ENCODE peak calls at places on chromosomes 5 and 9, in six cellular contexts. One of them, this sample, is unnamed.

GRCh38 chr5:35360671-35361070 is 130.4 kb upstream of the PRLR start:
- DNase-seq in epithelial cell of esophagus: no peak
- DNase-seq in endothelial cell of umbilical vein: no peak
- DNase-seq in progenitor cell of endocrine pancreas: no peak
- DNase-seq in GM10248: no peak
- DNase-seq in uterus: no peak
- DNase-seq in this sample: no peak

GRCh38 chr5:136007271-136007670 is 21.5 kb upstream of the TGFBI start:
- DNase-seq in epithelial cell of esophagus: peak
- DNase-seq in endothelial cell of umbilical vein: no peak
- DNase-seq in progenitor cell of endocrine pancreas: no peak
- DNase-seq in GM10248: no peak
- DNase-seq in uterus: no peak
- DNase-seq in this sample: no peak

GRCh38 chr9:101388507-101388993 is 3.7 kb upstream of the BAAT start:
- DNase-seq in epithelial cell of esophagus: peak
- DNase-seq in endothelial cell of umbilical vein: no peak
- DNase-seq in progenitor cell of endocrine pancreas: no peak
- DNase-seq in GM10248: no peak
- DNase-seq in uterus: no peak
- DNase-seq in this sample: no peak

GRCh38 chr9:89757776-89758528 is 153.1 kb downstream of the GADD45G start:
- DNase-seq in epithelial cell of esophagus: no peak
- DNase-seq in endothelial cell of umbilical vein: no peak
- DNase-seq in progenitor cell of endocrine pancreas: no peak
- DNase-seq in GM10248: no peak
- DNase-seq in uterus: no peak
- DNase-seq in this sample: no peak

GRCh38 chr5:31954091-31954490 is 220.0 kb downstream of the GOLPH3 start:
- DNase-seq in epithelial cell of esophagus: no peak
- DNase-seq in endothelial cell of umbilical vein: no peak
- DNase-seq in progenitor cell of endocrine pancreas: no peak
- DNase-seq in GM10248: no peak
- DNase-seq in uterus: no peak
- DNase-seq in this sample: no peak

GRCh38 chr5:14110680-14111079 is 32.5 kb upstream of the TRIO start:
- DNase-seq in epithelial cell of esophagus: peak
- DNase-seq in endothelial cell of umbilical vein: no peak
- DNase-seq in progenitor cell of endocrine pancreas: no peak
- DNase-seq in GM10248: no peak
- DNase-seq in uterus: no peak
- DNase-seq in this sample: no peak

GRCh38 chr9:109114670-109115069 is 5.1 kb downstream of the TMEM245 start:
- DNase-seq in epithelial cell of esophagus: peak
- DNase-seq in endothelial cell of umbilical vein: no peak
- DNase-seq in progenitor cell of endocrine pancreas: no peak
- DNase-seq in GM10248: no peak
- DNase-seq in uterus: no peak
- DNase-seq in this sample: no peak

GRCh38 chr5:174328626-174329299 is 283.3 kb downstream of the NSG2 start:
- DNase-seq in epithelial cell of esophagus: peak
- DNase-seq in endothelial cell of umbilical vein: no peak
- DNase-seq in progenitor cell of endocrine pancreas: no peak
- DNase-seq in GM10248: no peak
- DNase-seq in uterus: no peak
- DNase-seq in this sample: no peak

GRCh38 chr5:78269088-78269703 is 25.3 kb downstream of the AP3B1 start:
- DNase-seq in epithelial cell of esophagus: peak
- DNase-seq in endothelial cell of umbilical vein: peak
- DNase-seq in progenitor cell of endocrine pancreas: no peak
- DNase-seq in GM10248: peak
- DNase-seq in uterus: no peak
- DNase-seq in this sample: no peak

GRCh38 chr9:76677481-76678055 is 86.7 kb upstream of the PCA3 start:
- DNase-seq in epithelial cell of esophagus: no peak
- DNase-seq in endothelial cell of umbilical vein: peak
- DNase-seq in progenitor cell of endocrine pancreas: no peak
- DNase-seq in GM10248: no peak
- DNase-seq in uterus: no peak
- DNase-seq in this sample: no peak

GRCh38 chr5:73564644-73565165 is 734 bp downstream of the ANKRA2 start:
- DNase-seq in epithelial cell of esophagus: no peak
- DNase-seq in endothelial cell of umbilical vein: no peak
- DNase-seq in progenitor cell of endocrine pancreas: no peak
- DNase-seq in GM10248: no peak
- DNase-seq in uterus: no peak
- DNase-seq in this sample: no peak

GRCh38 chr5:142059304-142059940 is 46.6 kb upstream of the GNPDA1 start:
- DNase-seq in epithelial cell of esophagus: no peak
- DNase-seq in endothelial cell of umbilical vein: no peak
- DNase-seq in progenitor cell of endocrine pancreas: no peak
- DNase-seq in GM10248: no peak
- DNase-seq in uterus: no peak
- DNase-seq in this sample: no peak

GRCh38 chr5:33129309-33129708 is 311.5 kb upstream of the TARS1 start:
- DNase-seq in epithelial cell of esophagus: no peak
- DNase-seq in endothelial cell of umbilical vein: no peak
- DNase-seq in progenitor cell of endocrine pancreas: no peak
- DNase-seq in GM10248: no peak
- DNase-seq in uterus: no peak
- DNase-seq in this sample: no peak

GRCh38 chr9:127637322-127637847 is 25.3 kb downstream of the STXBP1 start:
- DNase-seq in epithelial cell of esophagus: peak
- DNase-seq in endothelial cell of umbilical vein: peak
- DNase-seq in progenitor cell of endocrine pancreas: no peak
- DNase-seq in GM10248: no peak
- DNase-seq in uterus: peak
- DNase-seq in this sample: no peak

GRCh38 chr9:137818286-137818685 is 59.3 kb upstream of the CACNA1B start:
- DNase-seq in epithelial cell of esophagus: no peak
- DNase-seq in endothelial cell of umbilical vein: no peak
- DNase-seq in progenitor cell of endocrine pancreas: no peak
- DNase-seq in GM10248: no peak
- DNase-seq in uterus: no peak
- DNase-seq in this sample: no peak

GRCh38 chr5:154088801-154089200 is 50.0 kb downstream of the MFAP3 start:
- DNase-seq in epithelial cell of esophagus: no peak
- DNase-seq in endothelial cell of umbilical vein: no peak
- DNase-seq in progenitor cell of endocrine pancreas: no peak
- DNase-seq in GM10248: no peak
- DNase-seq in uterus: no peak
- DNase-seq in this sample: no peak

GRCh38 chr5:120936652-120937051 is 472.6 kb downstream of the PRR16 start:
- DNase-seq in epithelial cell of esophagus: no peak
- DNase-seq in endothelial cell of umbilical vein: no peak
- DNase-seq in progenitor cell of endocrine pancreas: no peak
- DNase-seq in GM10248: no peak
- DNase-seq in uterus: no peak
- DNase-seq in this sample: no peak

GRCh38 chr9:116155700-116156045 is 2.1 kb downstream of the PAPPA start:
- DNase-seq in epithelial cell of esophagus: no peak
- DNase-seq in endothelial cell of umbilical vein: peak
- DNase-seq in progenitor cell of endocrine pancreas: no peak
- DNase-seq in GM10248: no peak
- DNase-seq in uterus: no peak
- DNase-seq in this sample: no peak

GRCh38 chr5:151234476-151235238 is 10.8 kb upstream of the CCDC69 start:
- DNase-seq in epithelial cell of esophagus: no peak
- DNase-seq in endothelial cell of umbilical vein: no peak
- DNase-seq in progenitor cell of endocrine pancreas: no peak
- DNase-seq in GM10248: peak
- DNase-seq in uterus: peak
- DNase-seq in this sample: no peak

GRCh38 chr9:89619019-89619418 is 14.2 kb downstream of the GADD45G start:
- DNase-seq in epithelial cell of esophagus: no peak
- DNase-seq in endothelial cell of umbilical vein: no peak
- DNase-seq in progenitor cell of endocrine pancreas: no peak
- DNase-seq in GM10248: no peak
- DNase-seq in uterus: no peak
- DNase-seq in this sample: no peak

GRCh38 chr5:143361438-143361837 is 42.0 kb downstream of the NR3C1 start:
- DNase-seq in epithelial cell of esophagus: no peak
- DNase-seq in endothelial cell of umbilical vein: no peak
- DNase-seq in progenitor cell of endocrine pancreas: no peak
- DNase-seq in GM10248: no peak
- DNase-seq in uterus: no peak
- DNase-seq in this sample: no peak

GRCh38 chr5:56314536-56314935 is 81.4 kb upstream of the ANKRD55 start:
- DNase-seq in epithelial cell of esophagus: peak
- DNase-seq in endothelial cell of umbilical vein: no peak
- DNase-seq in progenitor cell of endocrine pancreas: no peak
- DNase-seq in GM10248: peak
- DNase-seq in uterus: peak
- DNase-seq in this sample: no peak

GRCh38 chr5:65120371-65120967 is 351.7 kb downstream of the CWC27 start:
- DNase-seq in epithelial cell of esophagus: no peak
- DNase-seq in endothelial cell of umbilical vein: no peak
- DNase-seq in progenitor cell of endocrine pancreas: no peak
- DNase-seq in GM10248: no peak
- DNase-seq in uterus: no peak
- DNase-seq in this sample: no peak

GRCh38 chr5:34571380-34572041 is 84.6 kb upstream of the RAI14 start:
- DNase-seq in epithelial cell of esophagus: peak
- DNase-seq in endothelial cell of umbilical vein: peak
- DNase-seq in progenitor cell of endocrine pancreas: no peak
- DNase-seq in GM10248: no peak
- DNase-seq in uterus: no peak
- DNase-seq in this sample: no peak

GRCh38 chr5:19175776-19176570 is 812.0 kb downstream of the CDH18 start:
- DNase-seq in epithelial cell of esophagus: no peak
- DNase-seq in endothelial cell of umbilical vein: no peak
- DNase-seq in progenitor cell of endocrine pancreas: no peak
- DNase-seq in GM10248: no peak
- DNase-seq in uterus: no peak
- DNase-seq in this sample: no peak

GRCh38 chr5:134046801-134047707 is 42.3 kb upstream of the VDAC1 start:
- DNase-seq in epithelial cell of esophagus: no peak
- DNase-seq in endothelial cell of umbilical vein: no peak
- DNase-seq in progenitor cell of endocrine pancreas: no peak
- DNase-seq in GM10248: no peak
- DNase-seq in uterus: no peak
- DNase-seq in this sample: no peak

GRCh38 chr5:163379298-163380155 is 57.9 kb upstream of the CCNG1 start:
- DNase-seq in epithelial cell of esophagus: peak
- DNase-seq in endothelial cell of umbilical vein: peak
- DNase-seq in progenitor cell of endocrine pancreas: no peak
- DNase-seq in GM10248: no peak
- DNase-seq in uterus: no peak
- DNase-seq in this sample: no peak

GRCh38 chr5:2190549-2190948 is 307.8 kb upstream of the IRX4 start:
- DNase-seq in epithelial cell of esophagus: no peak
- DNase-seq in endothelial cell of umbilical vein: no peak
- DNase-seq in progenitor cell of endocrine pancreas: peak
- DNase-seq in GM10248: no peak
- DNase-seq in uterus: no peak
- DNase-seq in this sample: no peak
- TF ChIP-seq CTCF in epithelial cell of esophagus: no peak
- TF ChIP-seq CTCF in endothelial cell of umbilical vein: no peak
- TF ChIP-seq CTCF in progenitor cell of endocrine pancreas: no peak
- TF ChIP-seq CTCF in GM10248: no peak
- TF ChIP-seq CTCF in uterus: no peak
- TF ChIP-seq CTCF in this sample: no peak

GRCh38 chr9:99511723-99512122 is 289.6 kb downstream of the SEC61B start:
- DNase-seq in epithelial cell of esophagus: no peak
- DNase-seq in endothelial cell of umbilical vein: no peak
- DNase-seq in progenitor cell of endocrine pancreas: no peak
- DNase-seq in GM10248: no peak
- DNase-seq in uterus: no peak
- DNase-seq in this sample: no peak
- TF ChIP-seq CTCF in epithelial cell of esophagus: no peak
- TF ChIP-seq CTCF in endothelial cell of umbilical vein: no peak
- TF ChIP-seq CTCF in progenitor cell of endocrine pancreas: no peak
- TF ChIP-seq CTCF in GM10248: no peak
- TF ChIP-seq CTCF in uterus: no peak
- TF ChIP-seq CTCF in this sample: no peak

GRCh38 chr9:131475956-131476776 is 26.6 kb upstream of the POMT1 start:
- DNase-seq in epithelial cell of esophagus: no peak
- DNase-seq in endothelial cell of umbilical vein: no peak
- DNase-seq in progenitor cell of endocrine pancreas: no peak
- DNase-seq in GM10248: no peak
- DNase-seq in uterus: no peak
- DNase-seq in this sample: peak
- TF ChIP-seq CTCF in epithelial cell of esophagus: peak
- TF ChIP-seq CTCF in endothelial cell of umbilical vein: peak
- TF ChIP-seq CTCF in progenitor cell of endocrine pancreas: peak
- TF ChIP-seq CTCF in GM10248: peak
- TF ChIP-seq CTCF in uterus: no peak
- TF ChIP-seq CTCF in this sample: peak

DNA sequence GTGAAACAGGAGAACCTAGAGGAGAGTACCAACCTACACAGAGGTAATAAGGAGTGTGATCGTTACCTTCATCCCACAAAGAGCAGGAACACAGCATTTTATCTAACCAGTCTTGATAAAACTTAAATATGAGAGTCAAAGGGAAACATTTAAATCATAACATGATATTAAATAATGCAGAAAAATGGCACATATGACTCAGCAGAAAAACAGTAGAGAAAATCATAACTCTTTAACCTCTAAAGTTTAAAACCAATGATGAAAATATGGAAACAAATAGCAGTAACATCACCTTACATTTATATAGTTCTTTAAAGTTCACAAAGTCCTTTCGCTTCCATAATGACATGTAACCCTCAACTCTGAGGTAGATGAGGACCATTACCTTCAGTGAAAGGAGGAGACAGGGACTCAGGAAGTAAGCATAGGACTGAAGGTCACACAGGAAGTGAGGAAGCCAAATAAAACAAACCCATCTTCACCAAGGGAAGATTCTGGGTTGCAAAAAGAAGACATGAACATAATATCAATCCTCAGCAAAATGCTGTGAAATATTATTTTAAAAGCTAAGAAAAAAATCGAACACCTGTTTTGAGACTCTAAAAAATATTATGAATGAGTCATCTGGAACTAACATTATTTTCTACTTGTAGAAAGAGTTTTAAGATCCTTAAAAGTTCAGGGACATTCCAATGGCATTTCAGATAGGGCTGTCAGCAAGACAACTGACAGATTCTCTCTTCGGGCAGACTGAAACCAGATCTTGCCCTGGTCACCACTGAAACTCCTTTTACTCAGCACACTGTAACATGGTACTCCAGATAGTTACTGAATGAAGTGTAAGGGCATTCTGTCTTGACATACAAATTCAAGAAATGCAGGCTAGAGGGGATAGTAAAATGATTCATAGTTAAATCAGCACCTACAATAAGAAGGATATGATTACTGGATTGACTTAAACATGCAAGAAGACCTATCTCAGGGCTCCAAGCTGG is 148.5 kb downstream of the EPB41L4A start:
- DNase-seq in epithelial cell of esophagus: peak
- DNase-seq in endothelial cell of umbilical vein: no peak
- DNase-seq in progenitor cell of endocrine pancreas: no peak
- DNase-seq in GM10248: no peak
- DNase-seq in uterus: no peak
- DNase-seq in this sample: no peak
- TF ChIP-seq CTCF in epithelial cell of esophagus: no peak
- TF ChIP-seq CTCF in endothelial cell of umbilical vein: no peak
- TF ChIP-seq CTCF in progenitor cell of endocrine pancreas: no peak
- TF ChIP-seq CTCF in GM10248: no peak
- TF ChIP-seq CTCF in uterus: no peak
- TF ChIP-seq CTCF in this sample: no peak

This sample was measured in dorsolateral prefrontal cortex.